ENCODE peak calls at places on chromosome 18, in five cellular contexts. Q is CD8-positive, alpha-beta memory T cell; W is brain microvascular endothelial cell; R is SK-N-SH; E is cardiac fibroblast. X is an unnamed sample.

GRCh38 chr18:11040823-11041712 is 108.3 kb downstream of the PIEZO2 start:
- DNase-seq in Q (no peak), W (peak; percentile 75), R (peak; percentile 48), E (peak; percentile 75), X (peak; percentile 77)

GRCh38 chr18:50359806-50360205 is 15.0 kb upstream of the SKA1 start:
- DNase-seq in Q (no peak), W (no peak), R (no peak), E (no peak), X (no peak)

GRCh38 chr18:42339324-42339723 is 384.3 kb downstream of the PIK3C3 start:
- DNase-seq in Q (no peak), W (no peak), R (no peak), E (no peak), X (no peak)

GRCh38 chr18:51234117-51235010 is 36.9 kb upstream of the MEX3C start:
- DNase-seq in Q (no peak), W (peak; percentile 57), R (no peak), E (peak; percentile 57), X (no peak)

GRCh38 chr18:43830905-43831304 is 553.6 kb upstream of the SYT4 start:
- DNase-seq in Q (no peak), W (no peak), R (no peak), E (peak; percentile 11), X (no peak)

GRCh38 chr18:59912007-59912550 is 12.3 kb downstream of the PMAIP1 start:
- DNase-seq in Q (no peak), W (no peak), R (no peak), E (no peak), X (no peak)

GRCh38 chr18:6039055-6039454 is 143.7 kb upstream of the TMEM200C start:
- DNase-seq in Q (no peak), W (peak; percentile 61), R (no peak), E (peak; percentile 8), X (no peak)

GRCh38 chr18:51192026-51192425 is 5.5 kb downstream of the MEX3C start:
- DNase-seq in Q (no peak), W (no peak), R (no peak), E (no peak), X (no peak)

GRCh38 chr18:74897971-74898657 is 300.4 kb downstream of the ZNF407 start:
- DNase-seq in Q (no peak), W (peak; percentile 57), R (no peak), E (peak; percentile 29), X (no peak)

GRCh38 chr18:5393779-5394178 is 98.3 kb upstream of the ZBTB14 start:
- DNase-seq in Q (no peak), W (peak; percentile 48), R (no peak), E (no peak), X (no peak)

GRCh38 chr18:27073404-27073830 is 111.7 kb downstream of the CHST9 start:
- DNase-seq in Q (no peak), W (no peak), R (no peak), E (no peak), X (no peak)

GRCh38 chr18:61993831-61994230 is 101.0 kb upstream of the RNF152 start:
- DNase-seq in Q (no peak), W (no peak), R (no peak), E (peak; percentile 59), X (no peak)

GRCh38 chr18:77055429-77056310 is 76.9 kb downstream of the MBP start:
- DNase-seq in Q (no peak), W (no peak), R (no peak), E (no peak), X (peak; percentile 93)

GRCh38 chr18:48031011-48031480 is 100.6 kb upstream of the SMAD2 start:
- DNase-seq in Q (no peak), W (peak; percentile 38), R (peak; percentile 84), E (peak; percentile 80), X (peak; percentile 61)

GRCh38 chr18:9139400-9140039 is 2.9 kb downstream of the ANKRD12 start:
- DNase-seq in Q (no peak), W (no peak), R (no peak), E (no peak), X (peak; percentile 38)
- H3K4me3 ChIP-seq in Q (peak overlapping the region; percentile 27), W (no peak overlapping the region), R (no peak overlapping the region), E (peak overlapping the region; percentile 83), X (peak overlapping the region; percentile 73)

GRCh38 chr18:69954719-69955118 is 7.0 kb upstream of the CD226 start:
- DNase-seq in Q (no peak), W (no peak), R (no peak), E (no peak), X (no peak)
- H3K4me3 ChIP-seq in Q (peak overlapping the region; percentile 23), W (no peak overlapping the region), R (no peak overlapping the region), E (no peak overlapping the region), X (no peak overlapping the region)

DNA sequence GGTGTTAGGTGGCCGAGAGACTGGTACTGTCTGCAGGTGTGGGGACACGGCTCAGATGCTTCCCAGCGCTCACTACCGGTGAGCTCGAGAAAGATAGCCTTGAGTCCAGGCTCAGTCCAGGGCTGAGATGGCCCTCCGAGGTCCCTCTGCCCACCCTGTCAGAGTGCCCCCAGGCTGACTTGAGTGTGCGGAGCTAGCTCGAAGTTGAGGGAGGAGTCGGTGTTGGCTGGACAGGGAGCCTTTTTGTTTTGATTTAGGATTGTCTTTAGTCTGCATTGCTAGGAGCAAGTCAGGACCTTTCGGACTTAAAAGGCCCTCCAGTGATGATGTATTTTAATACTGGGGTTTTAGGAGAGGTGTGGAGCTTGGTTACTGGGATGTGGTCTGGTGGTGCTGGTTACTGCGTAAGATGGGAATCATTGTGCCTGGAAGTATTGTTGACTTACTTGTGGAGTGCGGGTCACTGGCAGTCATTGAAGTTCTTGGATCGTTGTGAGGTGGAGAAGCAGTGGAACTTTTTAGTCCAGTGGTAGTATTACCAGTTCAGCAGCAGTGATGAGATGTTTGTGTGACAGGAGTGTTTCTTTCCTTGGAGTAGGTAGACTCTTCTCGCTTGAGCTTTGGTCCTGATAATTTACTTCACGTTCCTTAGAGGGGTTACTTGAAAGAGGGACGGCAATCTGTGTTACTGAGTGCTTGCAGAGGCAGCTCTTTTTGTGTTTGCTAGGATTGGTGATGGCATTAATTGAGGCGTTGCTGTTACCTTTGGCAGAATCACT is 624 bp downstream of the KIAA1328 start:
- DNase-seq in Q (no peak), W (no peak), R (no peak), E (peak; percentile 27), X (peak; percentile 48)
- H3K4me3 ChIP-seq in Q (peak overlapping the region; percentile 95), W (peak overlapping the region; percentile 96), R (peak overlapping the region; percentile 95), E (peak overlapping the region; percentile 100), X (peak overlapping the region; percentile 81)

DNA sequence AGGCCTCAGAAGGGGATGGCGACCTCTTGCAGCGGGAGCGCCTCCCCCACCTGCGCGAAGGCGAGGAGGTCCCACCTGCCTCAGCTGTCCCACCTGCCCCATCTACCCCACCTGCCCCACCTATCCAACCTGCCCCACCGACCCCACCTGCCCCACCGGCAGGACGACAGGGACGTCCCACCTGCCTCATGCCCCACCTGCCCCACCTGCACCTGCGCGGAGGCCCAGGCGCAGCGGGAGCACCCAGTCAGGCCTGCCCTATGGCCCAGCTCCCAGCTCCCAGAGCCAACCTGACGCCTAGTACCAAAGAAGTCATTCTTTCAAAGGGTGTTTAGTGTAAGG is 489.1 kb upstream of the SMIM21 start:
- DNase-seq in Q (no peak), W (no peak), R (no peak), E (no peak), X (no peak)
- H3K4me3 ChIP-seq in Q (no peak overlapping the region), W (peak overlapping the region; percentile 44), R (peak overlapping the region; percentile 45), E (no peak overlapping the region), X (no peak overlapping the region)

GRCh38 chr18:64370036-64370435 is 221.1 kb upstream of the LINC00305 start:
- DNase-seq in Q (no peak), W (no peak), R (no peak), E (no peak), X (no peak)

DNA sequence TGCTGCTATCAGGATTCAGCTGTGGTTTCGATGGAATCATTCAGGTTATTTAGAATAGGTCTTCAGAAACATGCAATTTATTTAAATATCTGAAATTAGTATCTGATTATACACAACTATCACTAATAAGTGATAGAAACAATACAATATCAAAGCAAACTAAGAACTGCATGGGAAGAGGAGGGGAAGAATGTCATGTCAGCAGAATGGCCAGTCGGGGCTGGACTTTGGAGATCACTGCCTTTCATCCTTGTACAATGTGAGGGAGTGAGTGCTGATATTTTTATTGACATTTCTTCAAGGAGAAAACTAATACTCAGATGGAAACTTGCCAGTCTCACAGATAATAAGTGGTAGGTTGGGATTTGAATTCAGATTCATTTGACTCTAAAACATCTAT is 224.0 kb upstream of the LINC00305 start:
- DNase-seq in Q (no peak), W (no peak), R (no peak), E (no peak), X (no peak)
- H3K4me3 ChIP-seq in Q (no peak overlapping the region), W (no peak overlapping the region), R (no peak overlapping the region), E (no peak overlapping the region), X (no peak overlapping the region)

GRCh38 chr18:501406-501714 is 859 bp upstream of the COLEC12 start:
- DNase-seq in Q (no peak), W (no peak), R (no peak), E (no peak), X (no peak)
- H3K4me3 ChIP-seq in Q (no peak overlapping the region), W (no peak overlapping the region), R (no peak overlapping the region), E (no peak overlapping the region), X (no peak overlapping the region)

DNA sequence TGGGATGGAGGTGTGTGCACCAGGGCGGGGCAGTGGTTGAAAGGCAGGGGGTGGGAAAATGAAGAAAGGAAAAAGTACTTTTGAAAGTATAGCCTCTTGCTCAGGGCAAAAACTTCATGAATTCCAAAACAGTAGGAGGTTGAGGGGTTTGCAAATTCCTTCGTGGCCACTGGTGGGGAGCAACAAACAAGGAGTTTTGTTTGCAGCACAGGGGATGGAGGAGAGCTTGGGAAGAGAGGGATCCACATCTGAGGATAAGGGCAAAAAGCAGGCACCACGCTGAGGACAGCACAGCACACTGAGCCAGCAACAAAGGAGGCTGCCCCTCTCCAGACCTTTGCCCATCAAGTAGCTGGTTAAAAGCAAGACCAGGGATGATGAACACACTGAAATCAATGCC is 149.0 kb downstream of the TCF4 start:
- DNase-seq in Q (no peak), W (no peak), R (no peak), E (no peak), X (no peak)
- H3K4me3 ChIP-seq in Q (no peak overlapping the region), W (no peak overlapping the region), R (no peak overlapping the region), E (no peak overlapping the region), X (no peak overlapping the region)